ENCODE peak calls at places on chromosome 19, in six cellular contexts. A is AG10803, P is PC-3, Z is heart right ventricle, H is ascending aorta, R is activated B cell treated with CpG ODN at 0.5 μM for 24 hours. L is an unnamed sample.

GRCh38 chr19:55225415-55225958 is 3.1 kb downstream of the TMEM86B start:
- DNase-seq in A (no peak), P (no peak), Z (no peak), H (no peak), R (no peak), L (no peak)

GRCh38 chr19:8150178-8150865 is 930 bp upstream of the FBN3 start:
- DNase-seq in A (no peak), P (no peak), Z (no peak), H (no peak), R (no peak), L (no peak)

GRCh38 chr19:2726160-2726855 is 5.1 kb upstream of the DIRAS1 start:
- DNase-seq in A (no peak), P (no peak), Z (no peak), H (no peak), R (no peak), L (no peak)

GRCh38 chr19:30178721-30179402 is 193.3 kb upstream of the ZNF536 start:
- DNase-seq in A (no peak), P (no peak), Z (no peak), H (no peak), R (no peak), L (no peak)

GRCh38 chr19:38538793-38539528 is 78.8 kb downstream of the MAP4K1 start:
- DNase-seq in A (no peak), P (no peak), Z (no peak), H (no peak), R (no peak), L (no peak)

GRCh38 chr19:51366999-51367564 is 894 bp upstream of the ETFB start:
- DNase-seq in A (no peak), P (no peak), Z (peak), H (no peak), R (peak), L (no peak)

GRCh38 chr19:39087907-39088686 is 3.9 kb downstream of the ACP7 start:
- DNase-seq in A (no peak), P (no peak), Z (no peak), H (no peak), R (no peak), L (no peak)

GRCh38 chr19:39054091-39054470 is 21.7 kb upstream of the FBXO27 start:
- DNase-seq in A (no peak), P (no peak), Z (no peak), H (no peak), R (no peak), L (no peak)

GRCh38 chr19:38619361-38620174 is 580 bp downstream of the EIF3K start:
- DNase-seq in A (no peak), P (no peak), Z (no peak), H (no peak), R (no peak), L (no peak)

GRCh38 chr19:22491746-22492145 is 69.6 kb upstream of the ZNF98 start:
- DNase-seq in A (no peak), P (no peak), Z (no peak), H (no peak), R (no peak), L (no peak)

GRCh38 chr19:48341006-48341405 is 15.7 kb downstream of the EMP3 start:
- DNase-seq in A (no peak), P (peak), Z (no peak), H (no peak), R (no peak), L (no peak)

GRCh38 chr19:46863818-46864629 is 3.2 kb downstream of the ARHGAP35 start:
- DNase-seq in A (peak), P (peak), Z (no peak), H (no peak), R (no peak), L (no peak)

DNA sequence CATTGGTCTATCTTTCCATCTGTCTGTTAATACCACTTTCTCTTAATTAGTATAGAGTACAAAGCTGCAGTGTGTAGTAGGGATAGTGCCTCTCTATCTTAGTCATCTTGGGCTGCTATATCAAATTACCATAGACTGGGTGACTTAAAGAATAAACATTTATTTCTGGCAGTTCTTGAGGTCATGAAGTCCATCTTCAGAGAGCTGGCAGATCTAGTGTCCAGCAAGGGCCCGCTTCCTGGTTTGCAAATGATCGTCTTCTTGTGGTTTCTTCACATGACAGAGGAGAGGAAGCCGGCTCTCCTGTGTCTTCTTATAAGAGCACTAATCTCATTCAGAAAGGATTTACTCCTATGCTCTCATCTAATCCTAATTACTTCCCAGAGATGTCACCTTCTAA is 6.1 kb downstream of the ZNF700 start:
- DNase-seq in A (no peak), P (no peak), Z (no peak), H (no peak), R (no peak), L (no peak)
- TF ChIP-seq CTCF in A (no peak), P (no peak), Z (no peak), H (no peak), R (no peak), L (no peak)

DNA sequence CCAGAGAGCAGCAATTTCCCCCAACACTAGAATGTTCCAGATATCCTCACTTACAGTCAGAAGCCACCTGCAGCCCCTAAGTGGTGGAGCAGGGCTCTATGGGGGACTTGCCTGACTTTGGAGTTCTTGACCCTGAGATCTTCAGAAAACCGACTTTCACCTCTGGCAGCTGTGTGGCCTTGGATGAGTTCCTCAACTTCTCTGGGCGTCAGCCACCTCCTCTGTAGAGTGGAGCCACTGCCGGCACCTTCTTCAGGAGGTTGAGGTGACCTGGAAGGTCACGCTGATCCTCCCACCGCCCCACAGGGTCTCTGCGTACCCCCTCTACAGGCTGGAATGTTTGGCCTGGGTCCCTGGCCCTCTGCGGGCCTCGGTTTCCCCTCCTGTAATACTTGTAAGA is 7.1 kb upstream of the FUT5 start:
- DNase-seq in A (no peak), P (no peak), Z (no peak), H (no peak), R (no peak), L (no peak)
- TF ChIP-seq CTCF in A (no peak), P (no peak), Z (no peak), H (no peak), R (no peak), L (no peak)

GRCh38 chr19:12733907-12734214 is 623 bp downstream of the TRIR start:
- DNase-seq in A (no peak), P (no peak), Z (no peak), H (no peak), R (no peak), L (no peak)
- TF ChIP-seq CTCF in A (no peak), P (no peak), Z (no peak), H (no peak), R (no peak), L (no peak)

GRCh38 chr19:13089139-13089856 is 13.4 kb downstream of the LYL1 start:
- DNase-seq in A (no peak), P (peak), Z (no peak), H (peak), R (no peak), L (no peak)
- TF ChIP-seq CTCF in A (peak), P (peak), Z (no peak), H (no peak), R (no peak), L (peak)

GRCh38 chr19:571127-571974 is 1.0 kb upstream of the BSG start:
- DNase-seq in A (no peak), P (peak), Z (no peak), H (no peak), R (peak), L (peak)
- TF ChIP-seq CTCF in A (no peak), P (no peak), Z (no peak), H (no peak), R (no peak), L (no peak)